ENCODE peak calls at places on chromosomes 2 and 18, in four cellular contexts. G is K562, A is WTC11, W is HepG2. M is an unnamed sample.

GRCh38 chr2:179569834-179570233 is 291.6 kb downstream of the ZNF385B start:
- DNase-seq in A (no peak), W (no peak), G (no peak), M (no peak)

GRCh38 chr2:112773091-112773490 is 8.7 kb upstream of the CKAP2L start:
- DNase-seq in W (no peak), G (no peak), A (no peak), M (no peak)

GRCh38 chr2:85907671-85908157 is 18.9 kb upstream of the ST3GAL5 start:
- DNase-seq in W (no peak), A (no peak), G (peak; percentile 36), M (no peak)

GRCh38 chr2:23624378-23624777 is 239.4 kb downstream of the KLHL29 start:
- DNase-seq in G (peak; percentile 51), W (peak; percentile 28), A (peak; percentile 72), M (peak; percentile 28)

GRCh38 chr2:18455256-18455862 is 105.1 kb downstream of the RDH14 start:
- DNase-seq in A (peak; percentile 41), W (peak; percentile 13), G (no peak), M (no peak)

GRCh38 chr2:9610781-9611548 is 19.8 kb downstream of the YWHAQ start:
- DNase-seq in G (no peak), A (no peak), W (no peak), M (no peak)

GRCh38 chr2:99708231-99708630 is 218.4 kb upstream of the REV1 start:
- DNase-seq in A (no peak), G (no peak), W (no peak), M (peak; percentile 30)

GRCh38 chr2:26595146-26595545 is 46.0 kb downstream of the CIB4 start:
- DNase-seq in G (no peak), A (peak; percentile 4), W (no peak), M (no peak)

DNA sequence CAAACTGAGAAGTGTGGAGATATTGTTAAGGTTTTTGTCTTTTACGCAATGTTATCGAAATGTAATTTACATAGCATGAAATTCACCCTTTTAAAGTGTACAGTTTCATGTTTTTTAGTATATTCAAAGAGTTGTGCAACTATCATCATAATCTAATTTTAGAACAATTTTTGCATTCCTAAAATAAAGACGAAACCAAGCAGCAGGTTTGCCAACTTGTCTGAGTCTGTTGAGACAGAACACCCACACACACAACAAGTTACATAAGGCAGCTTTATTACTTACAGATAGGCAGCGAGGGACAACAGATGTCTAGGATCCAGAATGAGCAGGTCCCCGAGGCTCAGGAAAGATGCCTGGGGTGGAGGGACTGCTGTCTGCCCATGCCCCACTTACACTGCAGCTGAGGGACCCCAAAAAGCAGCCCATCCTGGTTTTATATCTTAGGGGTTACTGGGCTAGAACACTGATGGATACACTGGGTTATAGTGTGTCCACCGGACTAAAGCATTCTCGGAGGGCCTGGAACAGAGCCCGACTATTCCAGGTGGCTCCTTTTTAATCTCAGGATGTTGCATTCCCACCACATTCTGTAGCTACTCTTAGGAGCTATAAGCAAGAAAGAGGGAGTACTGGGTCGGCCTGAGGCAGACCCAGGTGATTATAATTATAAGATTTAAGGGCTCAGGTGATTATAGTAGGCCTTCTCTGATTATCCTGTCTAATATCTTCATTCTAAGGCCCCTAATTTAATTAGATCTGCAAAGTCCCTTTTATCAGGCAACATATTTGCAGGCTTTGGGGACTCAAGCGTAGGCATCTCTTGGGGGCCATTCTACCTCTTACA is 150.2 kb upstream of the DOK6 start:
- DNase-seq in G (no peak), W (no peak), A (no peak), M (no peak)
- TF ChIP-seq ELF4 in G (no peak), W (no peak), A (no peak), M (no peak)

GRCh38 chr2:216692636-216693413 is 2.5 kb downstream of the IGFBP5 start:
- DNase-seq in G (peak; percentile 71), W (no peak), A (peak; percentile 84), M (peak; percentile 79)
- TF ChIP-seq ELF4 in G (no peak), W (no peak), A (no peak), M (no peak)

GRCh38 chr2:214130115-214130514 is 280.7 kb upstream of the VWC2L start:
- DNase-seq in A (no peak), W (no peak), G (no peak), M (no peak)

GRCh38 chr2:214128040-214128439 is 282.8 kb upstream of the VWC2L start:
- DNase-seq in W (no peak), G (no peak), A (no peak), M (no peak)

GRCh38 chr2:214126135-214126534 is 284.7 kb upstream of the VWC2L start:
- DNase-seq in W (no peak), G (no peak), A (no peak), M (no peak)

GRCh38 chr2:214127178-214127970 is 283.5 kb upstream of the VWC2L start:
- DNase-seq in G (no peak), A (no peak), W (no peak), M (no peak)
- TF ChIP-seq ELF4 in G (no peak), A (no peak), W (no peak), M (no peak)

DNA sequence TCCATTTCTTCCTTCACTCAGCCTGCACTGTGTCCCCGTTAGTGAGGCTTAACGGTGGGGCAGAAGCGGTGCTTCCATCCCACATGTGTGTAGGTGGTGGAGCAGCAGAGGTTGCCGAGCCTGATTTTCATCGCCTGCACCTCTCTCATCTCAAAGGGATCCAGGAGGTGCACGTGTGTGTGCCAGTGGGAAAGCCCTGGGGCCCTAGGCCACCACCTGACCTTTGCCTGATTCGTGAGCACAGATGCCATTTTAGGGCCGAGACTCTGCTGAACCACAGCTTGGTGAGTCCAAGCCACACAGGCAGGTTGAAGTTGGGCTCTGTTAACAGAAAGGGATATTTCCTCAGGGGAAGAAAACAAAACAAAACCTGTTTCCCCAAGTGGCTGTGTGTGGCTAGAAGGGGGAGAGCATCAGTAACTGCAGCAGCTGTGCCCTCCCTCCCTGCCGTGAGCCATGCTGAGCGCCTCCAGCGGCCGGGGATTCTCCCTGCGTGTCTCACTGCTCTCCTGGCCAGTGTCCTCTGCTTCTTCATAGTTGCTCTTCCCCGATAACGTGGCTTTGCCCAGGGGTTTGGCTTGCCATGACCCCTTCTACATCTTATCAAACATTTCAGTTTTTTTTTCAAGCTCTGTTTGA is 81.5 kb downstream of the MAPRE2 start:
- DNase-seq in W (no peak), A (peak; percentile 74), G (peak; percentile 71), M (no peak)
- TF ChIP-seq ELF4 in W (no peak), A (no peak), G (no peak), M (no peak)

GRCh38 chr18:12883003-12883683 is 894 bp downstream of the PTPN2 start:
- DNase-seq in W (no peak), A (no peak), G (no peak), M (peak; percentile 10)

GRCh38 chr18:12883684-12884520 is at the start of gene PTPN2:
- DNase-seq in G (peak; percentile 96), W (peak; percentile 90), A (peak; percentile 80), M (peak; percentile 86)

GRCh38 chr18:12884521-12885323 is 685 bp upstream of the PTPN2 start:
- DNase-seq in G (no peak), A (no peak), W (no peak), M (no peak)

GRCh38 chr18:12880532-12880892 is 3.5 kb downstream of the PTPN2 start:
- DNase-seq in W (no peak), A (no peak), G (peak; percentile 30), M (no peak)

DNA sequence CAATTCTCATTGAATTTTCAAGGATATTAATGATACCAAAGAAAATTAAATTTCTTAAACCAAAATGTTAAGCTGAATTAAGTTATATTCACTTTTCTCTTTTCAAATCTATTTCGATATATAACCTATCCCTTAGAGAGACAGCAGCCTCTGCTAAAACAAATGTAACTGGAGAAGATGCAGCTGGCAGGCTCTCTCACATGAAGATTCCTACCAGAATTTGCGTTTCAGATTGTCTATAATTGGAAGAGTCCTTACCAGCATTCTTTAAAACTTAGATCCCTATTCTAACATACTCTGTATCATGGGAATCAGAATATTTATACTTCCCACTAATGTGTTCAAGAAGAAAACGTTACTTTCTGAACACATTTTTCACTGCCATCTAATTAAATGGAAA is 1.6 kb downstream of the PTPN2 start:
- DNase-seq in W (no peak), G (no peak), A (no peak), M (no peak)
- TF ChIP-seq ELF4 in W (no peak), G (no peak), A (no peak), M (no peak)

GRCh38 chr2:42840760-42841159 is 48.4 kb upstream of the HAAO start:
- DNase-seq in W (no peak), G (no peak), A (no peak), M (no peak)
- TF ChIP-seq ELF4 in W (no peak), G (no peak), A (no peak), M (no peak)

DNA sequence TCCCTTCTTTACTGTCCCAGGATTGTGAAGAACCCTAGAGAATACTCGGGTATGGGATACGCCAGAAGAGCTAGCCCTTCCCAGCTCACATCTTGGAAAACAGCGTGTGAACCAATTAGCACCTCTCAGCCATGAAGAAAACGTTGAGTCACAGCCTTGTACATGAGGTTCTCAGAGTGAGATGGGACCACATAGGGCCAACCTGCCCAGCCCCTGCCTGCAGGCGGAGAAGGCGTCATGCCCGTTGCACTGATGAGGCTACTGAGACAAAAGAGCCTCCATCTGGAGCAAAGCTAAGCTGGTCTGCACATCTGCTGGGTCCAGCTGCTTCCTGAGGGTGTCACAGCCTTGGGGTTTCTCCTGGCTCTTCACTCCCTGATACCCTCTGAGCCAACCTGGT is 92.2 kb downstream of the LBH start:
- DNase-seq in A (no peak), W (no peak), G (no peak), M (no peak)
- TF ChIP-seq ELF4 in A (no peak), W (no peak), G (no peak), M (no peak)

M was measured in HEK293T.